ENCODE peak calls at places on chromosomes 3 and 15, in six cellular contexts. I is K562, V is GM12891, K is HepG2, T is H1, X is GM12878. E is an unnamed sample.

GRCh38 chr15:58981808-58982475 is 5.5 kb upstream of the RNF111 start:
- DNase-seq in I (no peak), V (no peak), K (no peak), T (no peak), X (no peak), E (no peak)

GRCh38 chr15:87401986-87402385 is 854.6 kb downstream of the NTRK3 start:
- DNase-seq in I (no peak), V (no peak), K (no peak), T (no peak), X (no peak), E (no peak)

GRCh38 chr3:165505657-165506056 is 309.5 kb upstream of the SLITRK3 start:
- DNase-seq in I (no peak), V (no peak), K (no peak), T (no peak), X (no peak), E (no peak)

GRCh38 chr3:72657666-72658065 is 190.6 kb downstream of the SHQ1 start:
- DNase-seq in I (no peak), V (no peak), K (peak), T (no peak), X (peak), E (no peak)

GRCh38 chr15:97200161-97200560 is 760.3 kb upstream of the ARRDC4 start:
- DNase-seq in I (no peak), V (no peak), K (no peak), T (no peak), X (no peak), E (no peak)

GRCh38 chr15:36175181-36175750 is 404.2 kb upstream of the CDIN1 start:
- DNase-seq in I (no peak), V (no peak), K (no peak), T (no peak), X (no peak), E (no peak)

GRCh38 chr3:55558316-55558715 is 71.2 kb upstream of the WNT5A start:
- DNase-seq in I (no peak), V (no peak), K (no peak), T (no peak), X (no peak), E (no peak)

GRCh38 chr15:98943609-98944111 is 63.9 kb downstream of the PGPEP1L start:
- DNase-seq in I (no peak), V (no peak), K (no peak), T (no peak), X (no peak), E (no peak)

GRCh38 chr3:197023241-197023997 is 6.2 kb downstream of the MELTF start:
- DNase-seq in I (no peak), V (peak), K (no peak), T (no peak), X (peak), E (peak)

GRCh38 chr15:41102854-41103253 is 13.2 kb downstream of the INO80 start:
- DNase-seq in I (no peak), V (no peak), K (no peak), T (no peak), X (no peak), E (no peak)

GRCh38 chr15:73677146-73677607 is 7.0 kb upstream of the CD276 start:
- DNase-seq in I (peak), V (no peak), K (peak), T (peak), X (no peak), E (no peak)

GRCh38 chr3:110391640-110392395 is 679.8 kb upstream of the NECTIN3 start:
- DNase-seq in I (no peak), V (no peak), K (no peak), T (no peak), X (no peak), E (no peak)

GRCh38 chr3:114770874-114771273 is 376.2 kb downstream of the ZBTB20 start:
- DNase-seq in I (no peak), V (no peak), K (no peak), T (no peak), X (no peak), E (no peak)

GRCh38 chr15:70094690-70095311 is 2.9 kb downstream of the TLE3 start:
- DNase-seq in I (no peak), V (no peak), K (peak), T (no peak), X (no peak), E (no peak)

GRCh38 chr15:75321711-75322110 is 14.2 kb upstream of the COMMD4 start:
- DNase-seq in I (no peak), V (no peak), K (no peak), T (no peak), X (no peak), E (no peak)

GRCh38 chr3:187318819-187319616 is 27.5 kb upstream of the MASP1 start:
- DNase-seq in I (peak), V (no peak), K (peak), T (peak), X (no peak), E (no peak)

GRCh38 chr15:64687167-64688085 is 88.0 kb downstream of the RBPMS2 start:
- DNase-seq in I (no peak), V (no peak), K (no peak), T (peak), X (no peak), E (no peak)

GRCh38 chr15:40952301-40952900 is 870 bp upstream of the CHAC1 start:
- DNase-seq in I (no peak), V (no peak), K (no peak), T (no peak), X (no peak), E (no peak)

GRCh38 chr3:113626513-113627371 is 69.7 kb downstream of the USF3 start:
- DNase-seq in I (peak), V (peak), K (peak), T (peak), X (no peak), E (no peak)

GRCh38 chr3:126937533-126938432 is 45.1 kb upstream of the PLXNA1 start:
- DNase-seq in I (no peak), V (no peak), K (no peak), T (no peak), X (no peak), E (no peak)

GRCh38 chr3:50585919-50586762 is 16.8 kb downstream of the HEMK1 start:
- DNase-seq in I (no peak), V (no peak), K (no peak), T (no peak), X (no peak), E (no peak)

GRCh38 chr15:84818221-84819131 is 1.3 kb downstream of the ALPK3 start:
- DNase-seq in I (no peak), V (no peak), K (peak), T (no peak), X (no peak), E (no peak)

GRCh38 chr3:75886971-75887526 is 101.7 kb upstream of the ZNF717 start:
- DNase-seq in I (no peak), V (no peak), K (no peak), T (no peak), X (no peak), E (no peak)

GRCh38 chr3:49805367-49805782 is 2.3 kb downstream of the INKA1 start:
- DNase-seq in I (no peak), V (no peak), K (no peak), T (no peak), X (no peak), E (no peak)

GRCh38 chr3:85004147-85004546 is 45.4 kb downstream of the CADM2 start:
- DNase-seq in I (no peak), V (no peak), K (no peak), T (no peak), X (no peak), E (no peak)

GRCh38 chr15:37756407-37756806 is 178.0 kb upstream of the TMCO5A start:
- DNase-seq in I (no peak), V (no peak), K (no peak), T (no peak), X (no peak), E (no peak)

GRCh38 chr15:38490231-38490630 is 36.3 kb downstream of the FAM98B start:
- DNase-seq in I (no peak), V (no peak), K (no peak), T (no peak), X (no peak), E (no peak)

GRCh38 chr3:193701896-193702644 is 109.1 kb downstream of the OPA1 start:
- DNase-seq in I (no peak), V (no peak), K (no peak), T (no peak), X (peak), E (no peak)

GRCh38 chr15:95574053-95574452 is 756.4 kb upstream of the NR2F2 start:
- DNase-seq in I (no peak), V (no peak), K (no peak), T (no peak), X (no peak), E (no peak)

GRCh38 chr3:185862920-185863319 is 38.1 kb upstream of the IGF2BP2 start:
- DNase-seq in I (no peak), V (no peak), K (no peak), T (no peak), X (no peak), E (no peak)

GRCh38 chr3:15097889-15098288 is 1.1 kb downstream of the RBSN start:
- DNase-seq in I (no peak), V (no peak), K (no peak), T (no peak), X (peak), E (no peak)

GRCh38 chr3:195182470-195182795 is 88.5 kb downstream of the XXYLT1 start:
- DNase-seq in I (no peak), V (no peak), K (no peak), T (no peak), X (no peak), E (no peak)

GRCh38 chr15:78477295-78477694 is 30.1 kb upstream of the HYKK start:
- DNase-seq in I (no peak), V (no peak), K (no peak), T (no peak), X (no peak), E (no peak)

GRCh38 chr3:173799073-173799830 is 401.7 kb downstream of the NLGN1 start:
- DNase-seq in I (no peak), V (no peak), K (no peak), T (no peak), X (no peak), E (no peak)

GRCh38 chr3:10410383-10411002 is 89.6 kb upstream of the SEC13 start:
- DNase-seq in I (no peak), V (no peak), K (no peak), T (no peak), X (no peak), E (no peak)

GRCh38 chr15:44101944-44102343 is 93.1 kb downstream of the FRMD5 start:
- DNase-seq in I (no peak), V (no peak), K (peak), T (no peak), X (no peak), E (no peak)
- TF ChIP-seq POLR2AphosphoS5 in I (no peak), V (no peak), K (no peak), T (no peak), X (no peak), E (no peak)

DNA sequence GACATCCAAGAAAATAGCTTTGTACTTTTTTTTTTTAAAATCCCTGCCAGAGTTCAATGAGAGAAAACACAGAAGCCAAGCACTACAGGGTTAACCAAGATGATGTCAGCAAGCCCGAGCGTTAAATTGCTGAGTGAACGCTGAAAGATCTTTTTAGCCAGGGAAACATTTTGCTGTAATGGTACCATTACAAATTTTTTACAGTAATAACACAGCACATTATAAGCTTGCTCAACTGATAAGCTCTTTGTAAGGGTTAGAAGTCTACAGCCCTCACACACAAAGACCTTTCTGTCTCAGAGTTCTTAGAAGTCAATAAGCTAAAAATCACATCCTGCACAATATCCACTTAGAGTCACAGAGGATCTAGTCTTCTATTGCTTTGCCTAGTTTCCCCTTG is 30.0 kb downstream of the CHSY1 start:
- DNase-seq in I (no peak), V (no peak), K (peak), T (no peak), X (no peak), E (no peak)
- TF ChIP-seq POLR2A in I (no peak), V (no peak), K (no peak), T (no peak), X (no peak), E (no peak)

GRCh38 chr3:167742338-167742737 is 6.8 kb downstream of the SERPINI1 start:
- DNase-seq in I (no peak), V (no peak), K (no peak), T (no peak), X (no peak), E (no peak)
- TF ChIP-seq TAF1 in I (no peak), V (no peak), K (no peak), T (no peak), X (no peak), E (no peak)

GRCh38 chr3:46987485-46988401 is 8.3 kb downstream of the NBEAL2 start:
- DNase-seq in I (peak), V (peak), K (no peak), T (peak), X (peak), E (peak)
- TF ChIP-seq POLR2AphosphoS5 in I (peak), V (no peak), K (no peak), T (no peak), X (peak), E (peak)

DNA sequence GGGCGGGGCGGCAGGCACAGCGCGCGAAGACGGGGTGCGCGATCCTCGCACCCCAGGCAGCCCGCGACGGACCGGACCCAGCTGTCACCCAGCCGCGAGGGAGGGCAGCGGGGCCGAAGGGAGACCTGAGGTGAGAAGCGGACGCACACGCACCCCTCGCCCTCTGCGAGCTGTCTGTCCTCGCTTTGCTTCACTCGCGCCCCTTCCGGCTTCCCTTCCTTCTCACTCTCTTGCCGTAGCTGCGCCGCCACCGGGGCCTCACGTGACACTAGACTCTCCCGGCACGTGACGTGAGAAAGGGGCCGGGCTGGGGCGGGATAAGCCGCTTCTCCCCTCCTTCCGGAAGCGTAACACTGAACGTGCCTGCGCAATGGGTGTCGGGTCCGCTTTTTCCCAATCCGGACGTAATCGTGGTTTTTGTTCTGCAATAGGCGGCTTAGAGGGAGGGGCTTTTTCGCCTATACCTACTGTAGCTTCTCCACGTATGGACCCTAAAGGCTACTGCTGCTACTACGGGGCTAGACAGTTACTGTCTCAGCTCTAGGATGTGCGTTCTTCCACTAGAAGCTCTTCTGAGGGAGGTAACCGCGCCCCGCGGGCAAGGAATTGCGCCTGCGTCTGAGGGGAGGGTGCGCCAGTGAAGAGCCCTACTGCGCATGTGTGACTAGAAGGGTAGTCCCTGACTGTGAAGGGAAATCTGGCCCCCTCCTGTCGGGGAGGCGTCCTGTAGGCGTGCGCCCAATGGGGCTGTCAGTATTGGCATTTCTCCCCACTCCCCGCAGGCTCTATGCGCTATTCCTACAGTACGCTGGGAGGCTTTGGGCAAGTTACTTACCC is at the start of the genes ATG3 and SLC35A5:
- DNase-seq in I (peak), V (peak), K (peak), T (peak), X (peak), E (peak)
- TF ChIP-seq POLR2A in I (peak), V (peak), K (peak), T (peak), X (peak), E (peak)

GRCh38 chr3:100708989-100709839 is at the start of gene TFG:
- DNase-seq in I (peak), V (peak), K (peak), T (peak), X (peak), E (peak)
- TF ChIP-seq TAF1 in I (peak), V (peak), K (peak), T (peak), X (peak), E (no peak)

DNA sequence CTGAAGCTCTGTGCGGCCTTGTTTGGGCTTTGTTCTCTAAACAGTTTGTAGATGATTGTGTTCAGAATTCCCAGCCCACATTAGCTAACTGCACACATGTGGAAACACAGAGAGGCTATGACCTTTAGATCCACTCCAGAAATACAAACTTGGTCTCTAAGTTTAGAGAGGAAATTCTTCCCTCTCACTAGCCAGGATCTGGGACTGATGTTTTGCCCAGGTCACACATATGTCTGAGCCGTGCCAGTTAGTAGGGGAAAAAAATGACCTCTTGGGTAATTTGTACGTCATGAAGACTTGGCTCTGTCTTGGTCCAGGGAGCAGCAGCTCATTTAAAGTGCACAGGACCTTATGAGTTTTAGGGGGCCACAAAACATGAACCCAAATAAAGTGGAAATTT is 223.1 kb downstream of the RBMS3 start:
- DNase-seq in I (no peak), V (no peak), K (no peak), T (no peak), X (no peak), E (no peak)
- TF ChIP-seq POLR2AphosphoS5 in I (no peak), V (no peak), K (no peak), T (no peak), X (no peak), E (no peak)